ENCODE peak calls at places on chromosome X, in six cellular contexts. G is activated CD4-positive, alpha-beta T cell treated with anti-CD3 and anti-CD28 coated beads, Interleukin-2, amount 10 ng/mL, durations not matched to agents 7 days and 5 days; X is CD8-positive, alpha-beta T cell; L is fibroblast of mammary gland; R is stimulated activated CD4-positive, alpha-beta T cell treated with anti-CD3 and anti-CD28 coated beads, Interleukin-15, amount 100 ng/mL, for 1 hour; V is CD4-positive, alpha-beta memory T cell. C is an unnamed sample.

GRCh38 chrX:101287402-101287801 is 3.7 kb downstream of the TAF7L start:
- DNase-seq in V (peak), R (no peak), X (no peak), G (peak), L (peak), C (no peak)

GRCh38 chrX:1222511-1223252 is 10.2 kb upstream of the CRLF2 start:
- DNase-seq in L (peak), V (no peak), X (no peak), G (no peak), R (no peak), C (peak)

GRCh38 chrX:131783555-131784338 is 239.4 kb upstream of the STK26 start:
- DNase-seq in R (no peak), X (no peak), V (peak), G (no peak), L (peak), C (peak)

GRCh38 chrX:20913760-20914159 is 460.5 kb upstream of the CNKSR2 start:
- DNase-seq in V (no peak), G (no peak), L (peak), X (no peak), R (no peak), C (no peak)

GRCh38 chrX:41452972-41453371 is 5.8 kb downstream of the NYX start:
- DNase-seq in L (peak), X (no peak), R (no peak), G (no peak), V (no peak), C (no peak)

GRCh38 chrX:63686878-63687714 is 97.9 kb downstream of the ARHGEF9 start:
- DNase-seq in X (peak), L (peak), R (no peak), V (peak), G (peak), C (no peak)

GRCh38 chrX:133544778-133545177 is 129.5 kb upstream of the GPC4 start:
- DNase-seq in V (no peak), L (peak), R (no peak), G (no peak), X (no peak), C (no peak)

GRCh38 chrX:3697701-3698279 is 15.7 kb downstream of the PRKX start:
- DNase-seq in G (no peak), L (peak), R (no peak), X (no peak), V (no peak), C (no peak)

GRCh38 chrX:130170752-130171445 is 863 bp upstream of the RAB33A start:
- DNase-seq in G (peak), V (peak), R (peak), X (peak), L (no peak), C (no peak)

GRCh38 chrX:103234869-103235268 is 20.0 kb downstream of the BEX4 start:
- DNase-seq in L (no peak), X (no peak), R (no peak), G (no peak), V (no peak), C (no peak)

GRCh38 chrX:154490414-154491083 is at the start of gene SLC10A3:
- DNase-seq in G (peak), V (peak), X (peak), R (peak), L (peak), C (peak)

GRCh38 chrX:101037231-101037630 is 14.7 kb downstream of the TRMT2B start:
- DNase-seq in X (no peak), L (no peak), R (no peak), V (no peak), G (no peak), C (no peak)

GRCh38 chrX:70042399-70043371 is 7.1 kb downstream of the AWAT2 start:
- DNase-seq in X (no peak), R (no peak), L (peak), G (no peak), V (no peak), C (no peak)

GRCh38 chrX:48466696-48467095 is 3.4 kb downstream of the SLC38A5 start:
- DNase-seq in L (no peak), G (no peak), R (no peak), X (no peak), V (no peak), C (no peak)

GRCh38 chrX:24395775-24396174 is 35.3 kb downstream of the SUPT20HL1 start:
- DNase-seq in L (peak), R (no peak), V (peak), G (peak), X (peak), C (peak)

GRCh38 chrX:25015486-25016360 is at the start of gene ARX:
- DNase-seq in L (peak), X (no peak), V (no peak), G (peak), R (no peak), C (no peak)

GRCh38 chrX:153688900-153689590 is 1.3 kb downstream of the SLC6A8 start:
- DNase-seq in X (no peak), L (no peak), G (no peak), V (no peak), R (no peak), C (no peak)

GRCh38 chrX:43357741-43358140 is 298.4 kb upstream of the MAOA start:
- DNase-seq in R (no peak), V (no peak), X (no peak), L (no peak), G (no peak), C (no peak)

GRCh38 chrX:12881914-12882313 is 15.0 kb downstream of the TLR7 start:
- DNase-seq in L (no peak), R (no peak), G (no peak), X (no peak), V (no peak), C (no peak)

GRCh38 chrX:47873123-47873522 is 36.4 kb downstream of the ZNF81 start:
- DNase-seq in L (no peak), R (no peak), V (no peak), G (no peak), X (no peak), C (no peak)